ENCODE peak calls at places on chromosomes 3 and 15, in seven cellular contexts. J is PC-9; L is heart right ventricle; B is D341Med; X is GM04504; R is stimulated activated CD8-positive, alpha-beta memory T cell treated with anti-CD3 and anti-CD28 coated beads, Interleukin-15, amount 100 ng/mL, for 4 hours; M is stimulated activated CD4-positive, alpha-beta T cell treated with anti-CD3 and anti-CD28 coated beads, Interleukin-1b, Interleukin-23, amount 100 ng/mL, for 4 hours. T is an unnamed sample.

GRCh38 chr3:128311441-128311844 is 155.2 kb downstream of the DNAJB8 start:
- DNase-seq in J (no peak), L (peak), B (peak), X (no peak), R (no peak), M (no peak), T (no peak)

GRCh38 chr3:61682671-61683408 is 121.5 kb downstream of the PTPRG start:
- DNase-seq in J (no peak), L (no peak), B (peak), X (peak), R (no peak), M (no peak), T (no peak)

GRCh38 chr3:43966126-43966525 is 275.4 kb downstream of the ABHD5 start:
- DNase-seq in J (no peak), L (no peak), B (no peak), X (no peak), R (no peak), M (no peak), T (no peak)

GRCh38 chr3:187971629-187972028 is 182.3 kb upstream of the LPP start:
- DNase-seq in J (no peak), L (no peak), B (no peak), X (no peak), R (no peak), M (no peak), T (no peak)

GRCh38 chr3:99895706-99896441 is 78.2 kb downstream of the CMSS1 start:
- DNase-seq in J (peak), L (no peak), B (no peak), X (peak), R (no peak), M (no peak), T (no peak)

GRCh38 chr15:79091204-79091867 is 756 bp upstream of the RASGRF1 start:
- DNase-seq in J (no peak), L (no peak), B (peak), X (no peak), R (no peak), M (no peak), T (no peak)

GRCh38 chr15:67735896-67736295 is 89.4 kb upstream of the SKOR1 start:
- DNase-seq in J (no peak), L (no peak), B (no peak), X (no peak), R (no peak), M (no peak), T (no peak)

GRCh38 chr3:171453175-171453868 is 6.9 kb downstream of the TNIK start:
- DNase-seq in J (no peak), L (no peak), B (no peak), X (no peak), R (no peak), M (no peak), T (no peak)

GRCh38 chr3:143349455-143349854 is 229.9 kb downstream of the CHST2 start:
- DNase-seq in J (no peak), L (no peak), B (no peak), X (no peak), R (no peak), M (no peak), T (no peak)

GRCh38 chr3:81985996-81986723 is 224.7 kb upstream of the GBE1 start:
- DNase-seq in J (no peak), L (no peak), B (no peak), X (no peak), R (no peak), M (no peak), T (no peak)

GRCh38 chr3:150062492-150062891 is 91.8 kb upstream of the PFN2 start:
- DNase-seq in J (no peak), L (no peak), B (no peak), X (no peak), R (no peak), M (no peak), T (no peak)

GRCh38 chr3:153144779-153145178 is 17.2 kb upstream of the RAP2B start:
- DNase-seq in J (no peak), L (no peak), B (no peak), X (no peak), R (no peak), M (no peak), T (no peak)

GRCh38 chr3:133371181-133371580 is 28.7 kb upstream of the BFSP2 start:
- DNase-seq in J (no peak), L (no peak), B (no peak), X (no peak), R (no peak), M (no peak), T (no peak)

GRCh38 chr3:58082047-58082446 is 73.8 kb downstream of the FLNB start:
- DNase-seq in J (no peak), L (no peak), B (peak), X (no peak), R (no peak), M (no peak), T (no peak)

GRCh38 chr3:164458986-164459385 is 619.3 kb downstream of the SI start:
- DNase-seq in J (no peak), L (no peak), B (no peak), X (peak), R (no peak), M (no peak), T (no peak)

GRCh38 chr3:174581551-174581950 is 277.6 kb upstream of the NAALADL2 start:
- DNase-seq in J (no peak), L (no peak), B (no peak), X (no peak), R (no peak), M (no peak), T (no peak)

GRCh38 chr3:53821631-53822068 is 24.6 kb downstream of the CHDH start:
- DNase-seq in J (no peak), L (no peak), B (no peak), X (no peak), R (no peak), M (no peak), T (no peak)

GRCh38 chr15:50594311-50594710 is 47.8 kb upstream of the USP50 start:
- DNase-seq in J (no peak), L (no peak), B (no peak), X (no peak), R (no peak), M (no peak), T (no peak)

GRCh38 chr3:60788185-60788584 is 463.1 kb downstream of the FHIT start:
- DNase-seq in J (no peak), L (no peak), B (no peak), X (no peak), R (no peak), M (no peak), T (no peak)

GRCh38 chr3:63908081-63908736 is 4.0 kb downstream of the SCAANT1 start:
- DNase-seq in J (no peak), L (no peak), B (no peak), X (no peak), R (no peak), M (no peak), T (no peak)

GRCh38 chr15:67563092-67563491 is 20.6 kb downstream of the MAP2K5 start:
- DNase-seq in J (no peak), L (no peak), B (no peak), X (no peak), R (no peak), M (no peak), T (no peak)

GRCh38 chr3:128597900-128598299 is 52.7 kb downstream of the RPN1 start:
- DNase-seq in J (no peak), L (no peak), B (no peak), X (no peak), R (no peak), M (no peak), T (no peak)

GRCh38 chr3:142003291-142003690 is 126.8 kb downstream of the ATP1B3 start:
- DNase-seq in J (no peak), L (no peak), B (no peak), X (no peak), R (no peak), M (no peak), T (no peak)

GRCh38 chr3:38343797-38344594 is 2.6 kb upstream of the XYLB start:
- DNase-seq in J (no peak), L (no peak), B (no peak), X (no peak), R (no peak), M (no peak), T (no peak)

GRCh38 chr15:25182736-25183445 is 228.1 kb downstream of the SNRPN start:
- DNase-seq in J (no peak), L (peak), B (no peak), X (no peak), R (no peak), M (no peak), T (no peak)

GRCh38 chr15:41936649-41937567 is 35.4 kb downstream of the EHD4 start:
- DNase-seq in J (no peak), L (no peak), B (no peak), X (no peak), R (peak), M (peak), T (peak)

GRCh38 chr3:71926242-71926560 is 141.3 kb upstream of the PROK2 start:
- DNase-seq in J (peak), L (no peak), B (peak), X (no peak), R (no peak), M (no peak), T (no peak)